ENCODE peak calls at places on chromosomes 16 and 17, in seven cellular contexts. One of them, this sample, is unnamed.

GRCh38 chr17:82287849-82288601 is 14.5 kb upstream of the CSNK1D start:
- DNase-seq in kidney glomerular epithelial cell: peak
- DNase-seq in stimulated activated CD4-positive, alpha-beta T cell treated with anti-CD3 and anti-CD28 coated beads, Interleukin-15, amount 100 ng/mL, for 1 hour: no peak
- DNase-seq in lung: peak
- DNase-seq in KG1: no peak
- DNase-seq in KBM-7: peak
- DNase-seq in body of pancreas: peak
- DNase-seq in this sample: no peak

GRCh38 chr17:5693821-5694220 is 109.5 kb upstream of the NLRP1 start:
- DNase-seq in kidney glomerular epithelial cell: no peak
- DNase-seq in stimulated activated CD4-positive, alpha-beta T cell treated with anti-CD3 and anti-CD28 coated beads, Interleukin-15, amount 100 ng/mL, for 1 hour: no peak
- DNase-seq in lung: no peak
- DNase-seq in KG1: no peak
- DNase-seq in KBM-7: no peak
- DNase-seq in body of pancreas: no peak
- DNase-seq in this sample: no peak

GRCh38 chr16:4404247-4404966 is 12.0 kb downstream of the CORO7 start:
- DNase-seq in kidney glomerular epithelial cell: no peak
- DNase-seq in stimulated activated CD4-positive, alpha-beta T cell treated with anti-CD3 and anti-CD28 coated beads, Interleukin-15, amount 100 ng/mL, for 1 hour: peak
- DNase-seq in lung: no peak
- DNase-seq in KG1: no peak
- DNase-seq in KBM-7: peak
- DNase-seq in body of pancreas: no peak
- DNase-seq in this sample: peak

GRCh38 chr16:11098601-11099377 is 154.4 kb downstream of the CLEC16A start:
- DNase-seq in kidney glomerular epithelial cell: peak
- DNase-seq in stimulated activated CD4-positive, alpha-beta T cell treated with anti-CD3 and anti-CD28 coated beads, Interleukin-15, amount 100 ng/mL, for 1 hour: no peak
- DNase-seq in lung: no peak
- DNase-seq in KG1: no peak
- DNase-seq in KBM-7: no peak
- DNase-seq in body of pancreas: no peak
- DNase-seq in this sample: no peak

GRCh38 chr17:41352597-41353366 is 2.2 kb upstream of the KRT33A start:
- DNase-seq in kidney glomerular epithelial cell: no peak
- DNase-seq in stimulated activated CD4-positive, alpha-beta T cell treated with anti-CD3 and anti-CD28 coated beads, Interleukin-15, amount 100 ng/mL, for 1 hour: no peak
- DNase-seq in lung: no peak
- DNase-seq in KG1: no peak
- DNase-seq in KBM-7: no peak
- DNase-seq in body of pancreas: no peak
- DNase-seq in this sample: no peak

GRCh38 chr17:82449136-82449882 is 1.2 kb downstream of the CYBC1 start:
- DNase-seq in kidney glomerular epithelial cell: no peak
- DNase-seq in stimulated activated CD4-positive, alpha-beta T cell treated with anti-CD3 and anti-CD28 coated beads, Interleukin-15, amount 100 ng/mL, for 1 hour: peak
- DNase-seq in lung: no peak
- DNase-seq in KG1: peak
- DNase-seq in KBM-7: peak
- DNase-seq in body of pancreas: no peak
- DNase-seq in this sample: peak

GRCh38 chr17:33142703-33143299 is 150.3 kb downstream of the ASIC2 start:
- DNase-seq in kidney glomerular epithelial cell: peak
- DNase-seq in stimulated activated CD4-positive, alpha-beta T cell treated with anti-CD3 and anti-CD28 coated beads, Interleukin-15, amount 100 ng/mL, for 1 hour: no peak
- DNase-seq in lung: no peak
- DNase-seq in KG1: no peak
- DNase-seq in KBM-7: peak
- DNase-seq in body of pancreas: no peak
- DNase-seq in this sample: no peak

GRCh38 chr17:41098476-41098875 is 534 bp upstream of the KRTAP4-8 start:
- DNase-seq in kidney glomerular epithelial cell: no peak
- DNase-seq in stimulated activated CD4-positive, alpha-beta T cell treated with anti-CD3 and anti-CD28 coated beads, Interleukin-15, amount 100 ng/mL, for 1 hour: no peak
- DNase-seq in lung: no peak
- DNase-seq in KG1: no peak
- DNase-seq in KBM-7: no peak
- DNase-seq in body of pancreas: no peak
- DNase-seq in this sample: no peak

GRCh38 chr16:88076211-88076931 is 125.1 kb downstream of the BANP start:
- DNase-seq in kidney glomerular epithelial cell: no peak
- DNase-seq in stimulated activated CD4-positive, alpha-beta T cell treated with anti-CD3 and anti-CD28 coated beads, Interleukin-15, amount 100 ng/mL, for 1 hour: no peak
- DNase-seq in lung: no peak
- DNase-seq in KG1: no peak
- DNase-seq in KBM-7: no peak
- DNase-seq in body of pancreas: no peak
- DNase-seq in this sample: no peak

This sample was measured in germinal center.